ENCODE peak calls at places on chromosomes 7 and 10, in five cellular contexts. One of them, this sample, is unnamed.

GRCh38 chr7:107387573-107388219 is 82.2 kb upstream of the GPR22 start:
- DNase-seq in GM23338: peak; percentile 3
- DNase-seq in body of pancreas: no peak
- DNase-seq in neuronal stem cell: no peak
- DNase-seq in CD8-positive, alpha-beta T cell: no peak
- DNase-seq in this sample: no peak

GRCh38 chr10:132117636-132118190 is 52.0 kb downstream of the JAKMIP3 start:
- DNase-seq in CD8-positive, alpha-beta T cell: no peak
- DNase-seq in GM23338: no peak
- DNase-seq in body of pancreas: no peak
- DNase-seq in neuronal stem cell: no peak
- DNase-seq in this sample: no peak

GRCh38 chr10:128605180-128605579 is 479.0 kb upstream of the MKI67 start:
- DNase-seq in body of pancreas: no peak
- DNase-seq in CD8-positive, alpha-beta T cell: no peak
- DNase-seq in neuronal stem cell: no peak
- DNase-seq in GM23338: no peak
- DNase-seq in this sample: no peak

GRCh38 chr10:76469675-76470074 is 1038.3 kb downstream of the LRMDA start:
- DNase-seq in CD8-positive, alpha-beta T cell: no peak
- DNase-seq in neuronal stem cell: no peak
- DNase-seq in GM23338: no peak
- DNase-seq in body of pancreas: no peak
- DNase-seq in this sample: no peak

GRCh38 chr10:132939957-132940790 is 2.2 kb downstream of the CFAP46 start:
- DNase-seq in CD8-positive, alpha-beta T cell: no peak
- DNase-seq in neuronal stem cell: peak; percentile 48
- DNase-seq in body of pancreas: peak; percentile 58
- DNase-seq in GM23338: peak; percentile 74
- DNase-seq in this sample: no peak

GRCh38 chr10:30228638-30229037 is 120.4 kb downstream of the MTPAP start:
- DNase-seq in GM23338: no peak
- DNase-seq in body of pancreas: no peak
- DNase-seq in CD8-positive, alpha-beta T cell: no peak
- DNase-seq in neuronal stem cell: no peak
- DNase-seq in this sample: no peak

GRCh38 chr10:28808693-28809092 is 131.4 kb downstream of the BAMBI start:
- DNase-seq in body of pancreas: no peak
- DNase-seq in GM23338: no peak
- DNase-seq in CD8-positive, alpha-beta T cell: no peak
- DNase-seq in neuronal stem cell: no peak
- DNase-seq in this sample: no peak

GRCh38 chr10:35822316-35822715 is 180.2 kb upstream of the FZD8 start:
- DNase-seq in body of pancreas: peak; percentile 44
- DNase-seq in neuronal stem cell: no peak
- DNase-seq in CD8-positive, alpha-beta T cell: no peak
- DNase-seq in GM23338: peak; percentile 82
- DNase-seq in this sample: peak; percentile 16

GRCh38 chr7:159139202-159139601 is 5.5 kb downstream of the VIPR2 start:
- DNase-seq in CD8-positive, alpha-beta T cell: no peak
- DNase-seq in GM23338: no peak
- DNase-seq in body of pancreas: no peak
- DNase-seq in neuronal stem cell: no peak
- DNase-seq in this sample: no peak

GRCh38 chr7:39248041-39248692 is 270.5 kb downstream of the POU6F2 start:
- DNase-seq in GM23338: no peak
- DNase-seq in neuronal stem cell: no peak
- DNase-seq in CD8-positive, alpha-beta T cell: no peak
- DNase-seq in body of pancreas: no peak
- DNase-seq in this sample: no peak

GRCh38 chr10:31381766-31382316 is 62.8 kb downstream of the ZEB1 start:
- DNase-seq in GM23338: no peak
- DNase-seq in CD8-positive, alpha-beta T cell: no peak
- DNase-seq in body of pancreas: no peak
- DNase-seq in neuronal stem cell: no peak
- DNase-seq in this sample: no peak

GRCh38 chr10:50275650-50276235 is 24.4 kb upstream of the ASAH2 start:
- DNase-seq in CD8-positive, alpha-beta T cell: peak; percentile 6
- DNase-seq in neuronal stem cell: peak; percentile 14
- DNase-seq in body of pancreas: peak; percentile 71
- DNase-seq in GM23338: peak; percentile 51
- DNase-seq in this sample: peak; percentile 43

GRCh38 chr7:26284995-26285632 is 6.5 kb upstream of the SNX10 start:
- DNase-seq in body of pancreas: no peak
- DNase-seq in neuronal stem cell: no peak
- DNase-seq in GM23338: peak; percentile 36
- DNase-seq in CD8-positive, alpha-beta T cell: no peak
- DNase-seq in this sample: no peak

GRCh38 chr10:64873088-64873487 is 1351.9 kb downstream of the REEP3 start:
- DNase-seq in GM23338: no peak
- DNase-seq in CD8-positive, alpha-beta T cell: no peak
- DNase-seq in body of pancreas: no peak
- DNase-seq in neuronal stem cell: no peak
- DNase-seq in this sample: no peak

GRCh38 chr10:124569623-124570470 is 108.2 kb downstream of the LHPP start:
- DNase-seq in body of pancreas: no peak
- DNase-seq in neuronal stem cell: no peak
- DNase-seq in GM23338: no peak
- DNase-seq in CD8-positive, alpha-beta T cell: no peak
- DNase-seq in this sample: no peak

GRCh38 chr10:112295853-112296830 is 12.9 kb downstream of the TECTB start:
- DNase-seq in neuronal stem cell: no peak
- DNase-seq in CD8-positive, alpha-beta T cell: no peak
- DNase-seq in GM23338: no peak
- DNase-seq in body of pancreas: no peak
- DNase-seq in this sample: no peak

GRCh38 chr7:70392282-70392681 is 739.7 kb upstream of the GALNT17 start:
- DNase-seq in GM23338: no peak
- DNase-seq in CD8-positive, alpha-beta T cell: no peak
- DNase-seq in body of pancreas: no peak
- DNase-seq in neuronal stem cell: no peak
- DNase-seq in this sample: no peak
- H3K27ac ChIP-seq in GM23338: no peak overlapping the region
- H3K27ac ChIP-seq in CD8-positive, alpha-beta T cell: no peak overlapping the region
- H3K27ac ChIP-seq in body of pancreas: no peak overlapping the region
- H3K27ac ChIP-seq in neuronal stem cell: no peak overlapping the region
- H3K27ac ChIP-seq in this sample: no peak overlapping the region

GRCh38 chr7:116455009-116455408 is 44.5 kb upstream of the CAV2 start:
- DNase-seq in GM23338: no peak
- DNase-seq in body of pancreas: no peak
- DNase-seq in neuronal stem cell: no peak
- DNase-seq in CD8-positive, alpha-beta T cell: no peak
- DNase-seq in this sample: no peak
- H3K27ac ChIP-seq in GM23338: no peak overlapping the region
- H3K27ac ChIP-seq in body of pancreas: no peak overlapping the region
- H3K27ac ChIP-seq in neuronal stem cell: no peak overlapping the region
- H3K27ac ChIP-seq in CD8-positive, alpha-beta T cell: no peak overlapping the region
- H3K27ac ChIP-seq in this sample: no peak overlapping the region

GRCh38 chr10:51878695-51879094 is 179.3 kb upstream of the CSTF2T start:
- DNase-seq in CD8-positive, alpha-beta T cell: no peak
- DNase-seq in body of pancreas: no peak
- DNase-seq in neuronal stem cell: no peak
- DNase-seq in GM23338: no peak
- DNase-seq in this sample: no peak
- H3K27ac ChIP-seq in CD8-positive, alpha-beta T cell: no peak overlapping the region
- H3K27ac ChIP-seq in body of pancreas: no peak overlapping the region
- H3K27ac ChIP-seq in neuronal stem cell: no peak overlapping the region
- H3K27ac ChIP-seq in GM23338: no peak overlapping the region
- H3K27ac ChIP-seq in this sample: no peak overlapping the region

GRCh38 chr10:114402871-114403544 is 1.3 kb downstream of the AFAP1L2 start:
- DNase-seq in CD8-positive, alpha-beta T cell: no peak
- DNase-seq in neuronal stem cell: no peak
- DNase-seq in GM23338: peak; percentile 67
- DNase-seq in body of pancreas: no peak
- DNase-seq in this sample: no peak

GRCh38 chr10:114405011-114405350 is 679 bp upstream of the AFAP1L2 start:
- DNase-seq in body of pancreas: peak; percentile 57
- DNase-seq in neuronal stem cell: no peak
- DNase-seq in CD8-positive, alpha-beta T cell: no peak
- DNase-seq in GM23338: no peak
- DNase-seq in this sample: no peak

GRCh38 chr10:114404171-114405010 is at the start of gene AFAP1L2:
- DNase-seq in GM23338: peak; percentile 62
- DNase-seq in body of pancreas: peak; percentile 78
- DNase-seq in CD8-positive, alpha-beta T cell: no peak
- DNase-seq in neuronal stem cell: no peak
- DNase-seq in this sample: peak; percentile 82

GRCh38 chr10:114402233-114402632 is 2.1 kb downstream of the AFAP1L2 start:
- DNase-seq in CD8-positive, alpha-beta T cell: no peak
- DNase-seq in neuronal stem cell: no peak
- DNase-seq in body of pancreas: no peak
- DNase-seq in GM23338: no peak
- DNase-seq in this sample: no peak

DNA sequence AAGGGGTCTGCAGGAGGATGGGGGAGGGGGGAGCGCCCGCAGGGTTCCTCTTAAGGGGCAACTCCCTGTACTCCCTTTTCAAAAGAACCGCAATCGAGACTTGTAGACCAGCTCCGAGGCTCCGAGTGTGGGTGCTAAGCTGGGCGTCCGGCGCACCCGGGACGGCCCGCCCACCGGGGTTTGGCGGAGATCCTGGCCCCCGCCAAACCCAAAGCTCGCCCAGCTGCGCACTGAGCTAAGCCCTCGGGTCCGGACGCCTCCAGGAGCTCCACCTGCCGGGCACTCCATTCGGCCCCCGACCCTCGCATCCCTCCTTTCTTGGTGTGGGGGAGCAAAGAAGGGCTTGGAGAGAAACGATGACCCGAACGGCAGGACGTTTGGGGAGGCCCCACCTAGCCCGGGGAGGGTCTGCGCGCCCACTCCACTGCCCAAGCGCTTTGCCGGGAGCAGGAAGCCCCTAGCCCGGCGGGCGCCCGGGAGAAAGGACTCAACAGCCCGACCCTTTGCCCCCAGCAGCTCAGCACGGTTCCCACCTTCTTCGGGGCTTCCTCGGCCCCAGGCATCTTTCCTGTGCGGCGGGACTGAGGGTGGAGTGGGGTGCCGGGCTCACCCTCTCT is 649 bp downstream of the AFAP1L2 start:
- DNase-seq in body of pancreas: peak; percentile 53
- DNase-seq in CD8-positive, alpha-beta T cell: no peak
- DNase-seq in neuronal stem cell: peak; percentile 45
- DNase-seq in GM23338: peak; percentile 78
- DNase-seq in this sample: no peak
- H3K27ac ChIP-seq in body of pancreas: peak overlapping the region; percentile 71
- H3K27ac ChIP-seq in CD8-positive, alpha-beta T cell: no peak overlapping the region
- H3K27ac ChIP-seq in neuronal stem cell: no peak overlapping the region
- H3K27ac ChIP-seq in GM23338: no peak overlapping the region
- H3K27ac ChIP-seq in this sample: peak overlapping the region; percentile 74

DNA sequence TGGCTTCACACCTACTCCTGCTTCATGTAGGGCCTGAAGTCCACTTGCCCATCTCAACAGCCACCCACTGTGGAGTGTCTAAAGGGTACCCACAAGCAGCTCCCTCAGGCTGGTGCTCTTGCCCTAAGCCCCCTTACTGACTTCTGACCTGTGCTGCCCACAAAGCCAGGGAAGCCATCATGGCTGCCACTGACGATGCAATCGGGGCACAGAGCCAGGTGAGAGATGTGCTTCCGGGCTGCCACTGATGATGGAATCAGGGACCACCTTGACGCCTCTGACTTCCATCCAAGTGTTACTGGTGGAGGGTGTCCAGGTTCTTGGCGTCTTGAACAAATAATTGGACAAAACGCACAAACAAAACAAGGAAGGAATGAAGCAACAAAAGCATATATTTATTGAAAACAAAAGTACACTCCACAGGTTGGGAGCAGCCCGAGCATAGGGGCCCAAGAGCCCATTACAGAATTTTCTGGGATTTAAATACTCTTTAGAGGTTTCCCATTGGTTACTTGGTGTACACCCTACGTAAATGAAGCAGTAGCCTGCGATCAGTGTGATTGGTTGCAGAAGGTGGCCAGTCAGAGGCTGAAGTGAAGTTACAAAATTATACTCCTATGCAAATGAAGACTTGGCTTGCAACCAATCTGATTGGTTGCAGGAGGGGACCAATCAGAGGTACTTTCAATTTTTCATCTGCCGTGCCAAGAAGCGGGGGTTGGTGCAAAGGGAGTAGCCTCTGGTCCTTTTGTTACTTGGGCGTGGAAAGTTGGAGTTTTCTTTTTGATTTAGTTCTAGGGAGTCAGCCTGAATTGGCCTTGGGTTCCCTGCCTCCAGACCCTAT is 4.5 kb downstream of the CPA2 start:
- DNase-seq in GM23338: no peak
- DNase-seq in body of pancreas: peak; percentile 82
- DNase-seq in neuronal stem cell: no peak
- DNase-seq in CD8-positive, alpha-beta T cell: no peak
- DNase-seq in this sample: no peak
- H3K27ac ChIP-seq in GM23338: no peak overlapping the region
- H3K27ac ChIP-seq in body of pancreas: peak overlapping the region; percentile 94
- H3K27ac ChIP-seq in neuronal stem cell: peak overlapping the region; percentile 98
- H3K27ac ChIP-seq in CD8-positive, alpha-beta T cell: no peak overlapping the region
- H3K27ac ChIP-seq in this sample: no peak overlapping the region

GRCh38 chr7:18874875-18875274 is 242.6 kb downstream of the TWIST1 start:
- DNase-seq in CD8-positive, alpha-beta T cell: no peak
- DNase-seq in GM23338: no peak
- DNase-seq in neuronal stem cell: no peak
- DNase-seq in body of pancreas: no peak
- DNase-seq in this sample: no peak
- H3K27ac ChIP-seq in CD8-positive, alpha-beta T cell: no peak overlapping the region
- H3K27ac ChIP-seq in GM23338: no peak overlapping the region
- H3K27ac ChIP-seq in neuronal stem cell: no peak overlapping the region
- H3K27ac ChIP-seq in body of pancreas: no peak overlapping the region
- H3K27ac ChIP-seq in this sample: no peak overlapping the region

GRCh38 chr10:5976689-5977470 is 463 bp downstream of the IL15RA start:
- DNase-seq in GM23338: peak; percentile 57
- DNase-seq in CD8-positive, alpha-beta T cell: peak; percentile 21
- DNase-seq in neuronal stem cell: no peak
- DNase-seq in body of pancreas: peak; percentile 66
- DNase-seq in this sample: peak; percentile 77
- H3K27ac ChIP-seq in GM23338: no peak overlapping the region
- H3K27ac ChIP-seq in CD8-positive, alpha-beta T cell: peak overlapping the region; percentile 77
- H3K27ac ChIP-seq in neuronal stem cell: no peak overlapping the region
- H3K27ac ChIP-seq in body of pancreas: peak overlapping the region; percentile 100
- H3K27ac ChIP-seq in this sample: peak overlapping the region; percentile 95